ENCODE peak calls at places on chromosomes 5 and 9, in six cellular contexts. U is GM23338, P is fibroblast of villous mesenchyme, Z is HFF-Myc, I is Panc1, W is AG09309. Q is an unnamed sample.

GRCh38 chr5:83082750-83083149 is 5.4 kb downstream of the XRCC4 start:
- DNase-seq in Z (no peak), U (no peak), W (no peak), P (no peak), I (no peak), Q (no peak)

GRCh38 chr5:24391816-24392215 is 253.0 kb downstream of the CDH10 start:
- DNase-seq in W (no peak), Z (no peak), P (no peak), I (no peak), U (no peak), Q (no peak)

GRCh38 chr5:120463991-120464626 is at the start of gene PRR16:
- DNase-seq in P (peak; percentile 71), Z (no peak), I (no peak), W (no peak), U (peak; percentile 82), Q (peak; percentile 71)

GRCh38 chr9:112411626-112412027 is 31.7 kb downstream of the HSDL2 start:
- DNase-seq in I (no peak), U (no peak), P (peak; percentile 67), Z (no peak), W (peak; percentile 0), Q (peak; percentile 55)

GRCh38 chr9:134556531-134557068 is 85.0 kb upstream of the COL5A1 start:
- DNase-seq in I (no peak), Z (no peak), W (no peak), P (peak; percentile 90), U (no peak), Q (peak; percentile 91)

GRCh38 chr5:143401846-143402463 is 1.5 kb downstream of the NR3C1 start:
- DNase-seq in W (no peak), P (no peak), Z (no peak), U (no peak), I (no peak), Q (no peak)

GRCh38 chr9:126777733-126778132 is 27.1 kb upstream of the ZBTB43 start:
- DNase-seq in Z (no peak), I (no peak), W (no peak), P (no peak), U (peak; percentile 86), Q (no peak)

GRCh38 chr5:160991205-160991604 is 139.2 kb upstream of the ATP10B start:
- DNase-seq in I (no peak), Z (no peak), W (no peak), P (no peak), U (no peak), Q (no peak)

GRCh38 chr9:92664394-92665152 is 5.4 kb downstream of the IPPK start:
- DNase-seq in U (no peak), P (no peak), I (no peak), Z (no peak), W (no peak), Q (no peak)

GRCh38 chr5:14383923-14384322 is 197.7 kb upstream of the OTULINL start:
- DNase-seq in P (no peak), W (no peak), I (no peak), Z (no peak), U (no peak), Q (no peak)

GRCh38 chr9:11558043-11558442 is 945.2 kb upstream of the PTPRD start:
- DNase-seq in W (no peak), Z (no peak), P (no peak), U (peak; percentile 28), I (no peak), Q (no peak)

GRCh38 chr5:172678902-172679301 is 37.8 kb downstream of the NEURL1B start:
- DNase-seq in U (no peak), W (no peak), Z (no peak), I (no peak), P (no peak), Q (no peak)

GRCh38 chr5:115209279-115209678 is 39.6 kb upstream of the TRIM36 start:
- DNase-seq in U (no peak), I (no peak), Z (no peak), P (peak; percentile 82), W (no peak), Q (no peak)

GRCh38 chr9:127944586-127945218 is 7.0 kb upstream of the DPM2 start:
- DNase-seq in P (no peak), I (no peak), W (no peak), Z (no peak), U (no peak), Q (no peak)

GRCh38 chr9:127942152-127943010 is 4.7 kb upstream of the DPM2 start:
- DNase-seq in I (no peak), Z (no peak), U (peak; percentile 85), P (peak; percentile 64), W (no peak), Q (peak; percentile 68)

GRCh38 chr9:127941062-127941925 is 3.6 kb upstream of the DPM2 start:
- DNase-seq in I (no peak), U (no peak), P (no peak), Z (no peak), W (no peak), Q (no peak)

GRCh38 chr9:127943746-127944145 is 6.1 kb upstream of the DPM2 start:
- DNase-seq in P (peak; percentile 75), U (peak; percentile 95), W (no peak), Z (no peak), I (no peak), Q (peak; percentile 71)

GRCh38 chr9:127943011-127943662 is 5.5 kb upstream of the DPM2 start:
- DNase-seq in Z (no peak), I (no peak), W (no peak), U (no peak), P (no peak), Q (no peak)
- TF ChIP-seq CTCF in Z (no peak), I (no peak), W (no peak), U (no peak), P (no peak), Q (no peak)

GRCh38 chr5:56129288-56129687 is 103.8 kb downstream of the ANKRD55 start:
- DNase-seq in Z (no peak), W (no peak), P (peak; percentile 47), U (no peak), I (no peak), Q (no peak)

GRCh38 chr5:56123531-56124243 is 109.4 kb downstream of the ANKRD55 start:
- DNase-seq in Z (peak; percentile 93), P (peak; percentile 100), I (peak; percentile 98), W (peak; percentile 99), U (peak; percentile 44), Q (peak; percentile 99)

GRCh38 chr5:56128166-56128565 is 105.0 kb downstream of the ANKRD55 start:
- DNase-seq in P (peak; percentile 40), I (no peak), U (no peak), W (no peak), Z (no peak), Q (no peak)

GRCh38 chr5:56126487-56127179 is 106.5 kb downstream of the ANKRD55 start:
- DNase-seq in W (no peak), I (no peak), Z (no peak), U (no peak), P (no peak), Q (no peak)

DNA sequence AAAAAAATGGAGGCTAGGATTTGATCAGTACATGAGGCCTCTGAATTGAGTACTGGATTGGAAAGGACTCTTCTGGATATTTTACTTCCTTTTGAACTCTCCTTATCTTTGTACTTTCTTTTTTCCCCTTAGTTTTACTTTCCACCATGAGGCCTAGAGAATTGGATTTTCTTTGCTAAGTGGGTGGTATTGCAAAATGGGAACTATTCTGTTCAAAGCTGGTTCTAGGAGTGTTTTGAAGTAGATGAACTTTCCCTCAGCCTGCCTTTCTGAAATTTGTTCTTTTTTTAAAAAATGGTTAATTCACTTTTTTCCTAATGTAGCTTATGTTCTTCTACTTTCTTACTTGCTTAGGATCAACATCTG is 108.3 kb downstream of the ANKRD55 start:
- DNase-seq in I (no peak), U (no peak), P (peak; percentile 63), W (no peak), Z (no peak), Q (peak; percentile 15)
- H3K4me3 ChIP-seq in I (no peak overlapping the region), U (no peak overlapping the region), P (no peak overlapping the region), W (no peak overlapping the region), Z (no peak overlapping the region), Q (no peak overlapping the region)

GRCh38 chr5:72129730-72130129 is 22.5 kb downstream of the MAP1B start:
- DNase-seq in I (no peak), W (no peak), P (no peak), U (no peak), Z (no peak), Q (no peak)

GRCh38 chr5:72133212-72133990 is 26.1 kb downstream of the MAP1B start:
- DNase-seq in Z (no peak), U (no peak), W (peak; percentile 44), I (peak; percentile 45), P (no peak), Q (peak; percentile 46)

GRCh38 chr5:72130342-72130741 is 23.1 kb downstream of the MAP1B start:
- DNase-seq in Z (no peak), P (no peak), U (no peak), I (no peak), W (peak; percentile 31), Q (peak; percentile 83)

GRCh38 chr5:72137826-72138409 is 30.6 kb downstream of the MAP1B start:
- DNase-seq in Z (no peak), W (no peak), U (no peak), I (no peak), P (peak; percentile 41), Q (no peak)

GRCh38 chr5:72134226-72134625 is 27.0 kb downstream of the MAP1B start:
- DNase-seq in Z (no peak), I (no peak), P (no peak), U (peak; percentile 41), W (no peak), Q (no peak)
- TF ChIP-seq CTCF in Z (no peak), I (no peak), P (no peak), U (no peak), W (no peak), Q (no peak)

DNA sequence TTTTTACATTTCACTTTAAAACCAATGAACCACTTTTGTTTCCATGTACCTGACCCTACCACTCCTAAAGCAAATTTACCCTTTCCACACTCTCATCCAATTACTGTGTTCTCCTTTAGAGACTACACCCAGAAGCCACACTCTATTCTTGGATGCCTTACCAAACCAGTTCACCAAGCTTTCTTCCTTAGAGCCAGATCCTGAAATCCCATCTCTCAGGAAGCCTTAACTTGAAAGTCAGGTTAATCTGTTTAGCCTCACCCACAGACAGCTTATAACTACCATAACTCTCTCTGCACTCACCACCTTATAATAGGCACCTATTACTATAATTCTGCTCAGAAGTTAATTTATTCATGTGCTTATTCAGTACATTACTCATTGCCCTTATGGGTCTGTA is 4.3 kb downstream of the CSNK1A1 start:
- DNase-seq in W (no peak), U (no peak), P (no peak), I (no peak), Z (no peak), Q (no peak)
- H3K4me3 ChIP-seq in W (no peak overlapping the region), U (peak overlapping the region; percentile 15), P (peak overlapping the region; percentile 31), I (peak overlapping the region; percentile 8), Z (no peak overlapping the region), Q (peak overlapping the region; percentile 2)

GRCh38 chr9:104842698-104843097 is 78.8 kb downstream of the NIPSNAP3B start:
- DNase-seq in W (no peak), P (no peak), Z (no peak), I (no peak), U (peak; percentile 18), Q (no peak)
- TF ChIP-seq CTCF in W (no peak), P (no peak), Z (no peak), I (no peak), U (no peak), Q (no peak)

GRCh38 chr9:17005085-17005484 is 129.8 kb upstream of the CNTLN start:
- DNase-seq in P (peak; percentile 85), U (peak; percentile 67), Z (peak; percentile 41), W (no peak), I (no peak), Q (peak; percentile 74)
- H3K4me3 ChIP-seq in P (peak overlapping the region; percentile 36), U (no peak overlapping the region), Z (no peak overlapping the region), W (no peak overlapping the region), I (no peak overlapping the region), Q (peak overlapping the region; percentile 31)

GRCh38 chr5:75167345-75167744 is 69.3 kb downstream of the ANKRD31 start:
- DNase-seq in I (no peak), P (peak; percentile 3), U (peak; percentile 77), W (no peak), Z (no peak), Q (peak; percentile 2)
- TF ChIP-seq CTCF in I (peak; percentile 29), P (peak; percentile 48), U (peak; percentile 64), W (peak; percentile 17), Z (peak; percentile 32), Q (peak; percentile 28)